ENCODE peak calls at places on chromosome 13, in nine cellular contexts. K is A549; S is RWPE1; O is HL-60; C is CD4-positive, alpha-beta T cell; L is tibial nerve; Z is uterus; F is body of pancreas; B is IMR-90. Y is an unnamed sample.

GRCh38 chr13:90551253-90551652 is 796.2 kb upstream of the MIR17HG start:
- DNase-seq in S (no peak), L (no peak), K (no peak), F (no peak), Z (no peak), O (no peak), C (no peak), B (no peak), Y (no peak)

GRCh38 chr13:73722120-73722519 is 412.1 kb downstream of the KLF12 start:
- DNase-seq in Z (no peak), L (no peak), K (peak; percentile 21), O (no peak), B (peak; percentile 77), S (peak; percentile 44), C (no peak), F (no peak), Y (no peak)

GRCh38 chr13:104008571-104009435 is 942.6 kb upstream of the SLC10A2 start:
- DNase-seq in F (no peak), L (no peak), Z (no peak), K (no peak), C (no peak), S (no peak), B (peak; percentile 90), O (no peak), Y (no peak)

GRCh38 chr13:43441464-43441863 is 345.3 kb downstream of the ENOX1 start:
- DNase-seq in C (no peak), K (no peak), Z (no peak), F (no peak), O (no peak), B (no peak), S (no peak), L (no peak), Y (no peak)

GRCh38 chr13:79079351-79079839 is 326.7 kb downstream of the RBM26 start:
- DNase-seq in O (no peak), B (no peak), C (no peak), L (no peak), S (peak; percentile 12), Z (no peak), F (no peak), K (no peak), Y (no peak)

GRCh38 chr13:48066310-48066989 is 28.5 kb downstream of the MED4 start:
- DNase-seq in B (peak; percentile 16), O (no peak), F (no peak), K (peak; percentile 20), L (no peak), Z (no peak), C (no peak), S (peak; percentile 67), Y (no peak)

GRCh38 chr13:106373989-106374572 is 161.4 kb downstream of the EFNB2 start:
- DNase-seq in Z (peak; percentile 37), B (peak; percentile 73), K (no peak), F (no peak), S (no peak), C (no peak), L (no peak), O (no peak), Y (no peak)

GRCh38 chr13:89965252-89965651 is 1382.2 kb upstream of the MIR17HG start:
- DNase-seq in K (no peak), Z (no peak), C (no peak), F (no peak), S (no peak), O (no peak), L (no peak), B (no peak), Y (no peak)

GRCh38 chr13:54029226-54029625 is 1000.6 kb downstream of the OLFM4 start:
- DNase-seq in F (peak; percentile 28), B (no peak), L (no peak), S (peak; percentile 41), Z (no peak), O (peak; percentile 94), K (peak; percentile 0), C (no peak), Y (no peak)

GRCh38 chr13:19567820-19568534 is 6.6 kb upstream of the TPTE2 start:
- DNase-seq in C (no peak), S (no peak), F (no peak), L (no peak), O (no peak), Z (no peak), K (no peak), B (no peak), Y (no peak)

GRCh38 chr13:30796833-30797601 is 61.7 kb downstream of the ALOX5AP start:
- DNase-seq in S (no peak), F (no peak), K (no peak), C (no peak), B (peak; percentile 44), O (no peak), L (no peak), Z (no peak), Y (no peak)

GRCh38 chr13:29815336-29815735 is 35.1 kb downstream of the UBL3 start:
- DNase-seq in C (no peak), B (no peak), K (no peak), S (no peak), F (no peak), Z (no peak), O (no peak), L (no peak), Y (no peak)

GRCh38 chr13:33644607-33645543 is 173.1 kb upstream of the RFC3 start:
- DNase-seq in F (no peak), C (no peak), S (no peak), Z (peak; percentile 46), O (no peak), B (peak; percentile 4), L (no peak), K (no peak), Y (no peak)

GRCh38 chr13:104530741-104531140 is 1464.5 kb upstream of the SLC10A2 start:
- DNase-seq in O (no peak), S (no peak), K (no peak), B (no peak), L (no peak), F (no peak), C (no peak), Z (no peak), Y (no peak)

GRCh38 chr13:33123066-33123940 is 107.1 kb downstream of the KL start:
- DNase-seq in O (peak; percentile 41), L (no peak), B (peak; percentile 53), C (no peak), Z (no peak), S (no peak), K (no peak), F (no peak), Y (no peak)

GRCh38 chr13:80137994-80138393 is 202.9 kb downstream of the SPRY2 start:
- DNase-seq in C (no peak), Z (no peak), F (no peak), B (no peak), K (no peak), S (no peak), O (no peak), L (no peak), Y (no peak)

GRCh38 chr13:97237388-97237787 is 15.3 kb downstream of the MBNL2 start:
- DNase-seq in C (no peak), S (no peak), O (no peak), K (no peak), F (no peak), Z (no peak), L (no peak), B (no peak), Y (no peak)

DNA sequence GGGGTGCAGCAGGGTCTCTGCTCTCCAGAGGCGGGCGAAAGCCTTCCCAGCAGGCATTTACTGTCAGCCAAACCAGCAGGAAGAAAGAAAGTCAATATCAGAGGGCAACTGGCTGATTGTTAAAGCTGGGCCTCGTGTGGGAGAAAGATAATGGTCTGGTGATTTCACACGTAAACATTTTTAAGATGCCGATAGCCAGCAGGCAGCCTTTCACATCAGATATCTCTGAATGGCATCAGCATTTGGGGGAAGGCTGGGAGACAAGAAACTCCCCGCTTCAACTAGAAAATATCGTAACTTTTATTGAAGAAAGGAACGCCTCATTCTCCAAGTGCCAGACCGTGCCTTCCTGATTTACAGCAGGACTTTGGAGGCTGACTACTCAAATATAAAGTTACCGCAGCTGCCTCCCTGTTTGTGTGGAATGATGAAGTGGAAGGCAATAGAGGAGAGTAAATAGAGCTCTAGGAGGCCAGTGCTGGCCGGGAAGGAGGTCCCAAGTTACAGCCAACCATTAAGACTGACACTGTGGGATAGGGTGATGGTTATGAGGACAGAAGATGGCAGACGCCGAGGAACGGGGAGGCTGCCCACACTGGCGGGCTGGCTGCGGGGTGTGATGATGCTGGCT is 284.3 kb upstream of the MAB21L1 start:
- DNase-seq in O (no peak), Z (no peak), S (no peak), B (no peak), C (no peak), F (no peak), L (no peak), K (no peak), Y (no peak)
- H3K27ac ChIP-seq in O (no peak overlapping the region), Z (no peak overlapping the region), S (no peak overlapping the region), B (no peak overlapping the region), C (no peak overlapping the region), F (no peak overlapping the region), L (no peak overlapping the region), K (no peak overlapping the region), Y (no peak overlapping the region)

DNA sequence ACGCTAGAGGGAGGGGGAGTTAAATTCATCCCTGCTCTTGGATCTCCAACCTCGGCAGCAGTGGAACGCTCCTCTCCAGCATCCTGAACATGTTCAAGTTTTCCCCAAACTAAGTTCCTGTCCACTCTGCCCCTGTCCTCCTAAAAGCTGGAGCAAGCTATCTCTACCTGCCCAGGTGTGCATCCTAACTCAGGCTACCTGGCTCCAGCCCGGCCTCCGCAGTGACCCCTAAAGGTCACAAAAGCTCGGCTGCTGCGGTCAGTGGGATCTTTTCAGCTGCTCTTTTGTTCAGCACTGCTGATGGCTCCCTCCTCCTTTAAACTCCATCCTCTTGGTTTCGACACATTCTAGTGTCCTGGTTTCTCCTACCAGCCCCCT is 1.4 kb downstream of the DCUN1D2 start:
- DNase-seq in C (no peak), F (no peak), O (no peak), L (no peak), S (peak; percentile 8), Z (no peak), K (no peak), B (no peak), Y (no peak)
- TF ChIP-seq CTCF in C (no peak), F (no peak), O (no peak), L (no peak), S (no peak), Z (no peak), K (no peak), B (no peak), Y (no peak)

GRCh38 chr13:109870281-109871017 is 84.1 kb upstream of the IRS2 start:
- DNase-seq in L (no peak), Z (no peak), S (no peak), K (no peak), B (no peak), C (no peak), F (no peak), O (no peak), Y (no peak)
- H3K27ac ChIP-seq in L (no peak overlapping the region), Z (no peak overlapping the region), S (no peak overlapping the region), K (peak overlapping the region; percentile 86), B (no peak overlapping the region), C (no peak overlapping the region), F (peak overlapping the region; percentile 41), O (no peak overlapping the region), Y (no peak overlapping the region)

DNA sequence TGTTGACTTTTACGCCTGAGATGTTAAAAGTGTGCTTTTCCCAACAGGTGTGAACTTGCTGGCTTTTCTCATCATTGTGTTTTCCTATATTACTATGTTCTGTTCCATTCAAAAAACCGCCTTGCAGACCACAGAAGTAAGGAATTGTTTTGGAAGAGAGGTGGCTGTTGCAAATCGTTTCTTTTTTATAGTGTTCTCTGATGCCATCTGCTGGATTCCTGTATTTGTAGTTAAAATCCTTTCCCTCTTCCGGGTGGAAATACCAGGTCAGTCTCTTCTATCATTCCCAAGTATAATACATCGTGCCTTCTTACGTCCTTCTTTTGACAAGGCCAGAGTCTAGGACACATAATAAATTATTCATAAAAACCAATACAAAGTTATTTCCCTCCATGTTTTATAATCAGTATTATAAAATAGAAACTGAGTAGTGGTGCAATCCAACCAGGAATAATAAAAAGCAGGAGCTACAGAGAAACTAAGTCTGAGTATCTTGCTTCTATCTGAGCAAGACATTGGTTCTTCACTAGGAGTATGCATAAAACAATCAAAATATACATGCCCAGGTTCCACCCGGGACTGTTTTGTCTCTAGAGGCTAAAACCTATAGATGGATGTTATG is 57.9 kb downstream of the RXFP2 start:
- DNase-seq in L (no peak), B (peak; percentile 55), K (peak; percentile 7), F (no peak), Z (no peak), S (peak; percentile 36), O (no peak), C (no peak), Y (no peak)
- TF ChIP-seq CTCF in L (peak; percentile 49), B (peak; percentile 69), K (peak; percentile 30), F (no peak), Z (peak; percentile 37), S (peak; percentile 46), O (no peak), C (no peak), Y (peak; percentile 47)

Y was measured in dorsolateral prefrontal cortex.